ENCODE peak calls at places on chromosome 21, in seven cellular contexts. S is NCI-H1105 treated with DMSO at 0.1 percent for 48 hours, K is ecto neural progenitor cell, X is astrocyte of the cerebellum, F is DMS79, H is esophagus squamous epithelium, W is amniotic stem cell. Z is an unnamed sample.
A peak's percentile ranks its signal among the peaks of the same experiment; 100 is the strongest.

GRCh38 chr21:40671721-40672120 is 175.2 kb downstream of the DSCAM start:
- DNase-seq in S (no peak), K (no peak), X (peak; percentile 36), F (no peak), H (no peak), W (no peak), Z (no peak)

GRCh38 chr21:15659768-15660423 is 69.9 kb upstream of the USP25 start:
- DNase-seq in S (no peak), K (no peak), X (no peak), F (no peak), H (no peak), W (no peak), Z (no peak)

GRCh38 chr21:39073063-39073462 is 110.2 kb downstream of the PSMG1 start:
- DNase-seq in S (no peak), K (no peak), X (no peak), F (no peak), H (no peak), W (no peak), Z (peak; percentile 83)

GRCh38 chr21:38758815-38759214 is 46.9 kb upstream of the ETS2 start:
- DNase-seq in S (no peak), K (no peak), X (no peak), F (no peak), H (no peak), W (no peak), Z (no peak)

GRCh38 chr21:43307677-43308070 is 119.3 kb downstream of the SIK1 start:
- DNase-seq in S (no peak), K (no peak), X (no peak), F (no peak), H (no peak), W (no peak), Z (no peak)

GRCh38 chr21:17461014-17461413 is 51.8 kb upstream of the CXADR start:
- DNase-seq in S (no peak), K (no peak), X (peak; percentile 16), F (no peak), H (no peak), W (no peak), Z (peak; percentile 69)

GRCh38 chr21:45138199-45139002 is 64.0 kb downstream of the ADARB1 start:
- DNase-seq in S (peak; percentile 34), K (peak; percentile 87), X (peak; percentile 37), F (no peak), H (no peak), W (no peak), Z (peak; percentile 62)

GRCh38 chr21:36207577-36208320 is 51.1 kb downstream of the DOP1B start:
- DNase-seq in S (no peak), K (no peak), X (peak; percentile 58), F (no peak), H (no peak), W (no peak), Z (no peak)

GRCh38 chr21:27759820-27760219 is 792.9 kb upstream of the ADAMTS5 start:
- DNase-seq in S (no peak), K (no peak), X (no peak), F (no peak), H (no peak), W (no peak), Z (no peak)

GRCh38 chr21:39657091-39657689 is 44.5 kb downstream of the B3GALT5 start:
- DNase-seq in S (no peak), K (no peak), X (no peak), F (no peak), H (no peak), W (no peak), Z (no peak)

GRCh38 chr21:26811031-26811430 is 34.2 kb downstream of the ADAMTS1 start:
- DNase-seq in S (no peak), K (no peak), X (no peak), F (no peak), H (no peak), W (no peak), Z (no peak)

GRCh38 chr21:26146681-26147080 is 23.9 kb downstream of the APP start:
- DNase-seq in S (no peak), K (no peak), X (no peak), F (no peak), H (no peak), W (no peak), Z (no peak)

GRCh38 chr21:17083084-17083483 is 429.8 kb upstream of the CXADR start:
- DNase-seq in S (no peak), K (no peak), X (no peak), F (no peak), H (no peak), W (no peak), Z (no peak)

GRCh38 chr21:31370893-31371652 is 27.0 kb upstream of the TIAM1 start:
- DNase-seq in S (no peak), K (no peak), X (peak; percentile 34), F (no peak), H (no peak), W (no peak), Z (peak; percentile 33)

GRCh38 chr21:42461881-42462877 is 33.8 kb downstream of the RSPH1 start:
- DNase-seq in S (no peak), K (no peak), X (no peak), F (no peak), H (no peak), W (no peak), Z (peak; percentile 28)

GRCh38 chr21:15132781-15133180 is 68.0 kb upstream of the NRIP1 start:
- DNase-seq in S (no peak), K (no peak), X (no peak), F (no peak), H (no peak), W (no peak), Z (no peak)

GRCh38 chr21:42218836-42219605 is at the start of gene ABCG1:
- DNase-seq in S (peak; percentile 38), K (peak; percentile 80), X (no peak), F (no peak), H (no peak), W (no peak), Z (no peak)

GRCh38 chr21:37342046-37342632 is 24.4 kb upstream of the DYRK1A start:
- DNase-seq in S (no peak), K (no peak), X (no peak), F (no peak), H (no peak), W (no peak), Z (no peak)

GRCh38 chr21:46125846-46126301 is 28.0 kb downstream of the COL6A2 start:
- DNase-seq in S (no peak), K (no peak), X (no peak), F (no peak), H (no peak), W (no peak), Z (peak; percentile 66)

GRCh38 chr21:18384771-18385170 is 18.8 kb downstream of the TMPRSS15 start:
- DNase-seq in S (peak; percentile 63), K (no peak), X (peak; percentile 5), F (no peak), H (no peak), W (no peak), Z (no peak)

GRCh38 chr21:27513825-27514224 is 546.9 kb upstream of the ADAMTS5 start:
- DNase-seq in S (no peak), K (no peak), X (no peak), F (no peak), H (no peak), W (no peak), Z (no peak)

GRCh38 chr21:26837539-26837938 is 7.7 kb downstream of the ADAMTS1 start:
- DNase-seq in S (no peak), K (no peak), X (no peak), F (no peak), H (no peak), W (no peak), Z (no peak)

GRCh38 chr21:14685568-14685967 is 139.5 kb upstream of the SAMSN1 start:
- DNase-seq in S (no peak), K (no peak), X (no peak), F (no peak), H (no peak), W (no peak), Z (no peak)

GRCh38 chr21:32184059-32184458 is 94.8 kb downstream of the MIS18A start:
- DNase-seq in S (no peak), K (peak; percentile 10), X (no peak), F (no peak), H (no peak), W (no peak), Z (no peak)

GRCh38 chr21:26098758-26099157 is 71.8 kb downstream of the APP start:
- DNase-seq in S (no peak), K (no peak), X (no peak), F (no peak), H (no peak), W (no peak), Z (no peak)

GRCh38 chr21:16304700-16305099 is 574.9 kb downstream of the USP25 start:
- DNase-seq in S (no peak), K (no peak), X (no peak), F (no peak), H (no peak), W (no peak), Z (no peak)

GRCh38 chr21:45504516-45505415 is 37.5 kb downstream of the SLC19A1 start:
- DNase-seq in S (no peak), K (no peak), X (no peak), F (no peak), H (no peak), W (no peak), Z (no peak)

GRCh38 chr21:36316872-36317484 is 3.0 kb upstream of the MORC3 start:
- DNase-seq in S (no peak), K (no peak), X (no peak), F (no peak), H (no peak), W (no peak), Z (no peak)